ENCODE peak calls at places on chromosome 10, in ten cellular contexts. J, O, I, T, G, R, K, U, P and H are unnamed samples.

GRCh38 chr10:24912214-24912613 is 40.2 kb downstream of the PRTFDC1 start:
- DNase-seq in J (no peak), O (peak), I (no peak), T (no peak), G (no peak), R (no peak), K (no peak), U (no peak), P (no peak), H (peak)

GRCh38 chr10:128097783-128098182 is 28.4 kb downstream of the MKI67 start:
- DNase-seq in J (no peak), O (no peak), I (no peak), T (no peak), G (no peak), R (no peak), K (no peak), U (no peak), P (no peak), H (no peak)

GRCh38 chr10:131689016-131689415 is 211.8 kb upstream of the PPP2R2D start:
- DNase-seq in J (no peak), O (no peak), I (no peak), T (peak), G (no peak), R (no peak), K (peak), U (no peak), P (no peak), H (no peak)

GRCh38 chr10:70500812-70501301 is 22.3 kb downstream of the PALD1 start:
- DNase-seq in J (no peak), O (no peak), I (no peak), T (peak), G (no peak), R (peak), K (no peak), U (no peak), P (no peak), H (no peak)

GRCh38 chr10:61452229-61452651 is 941 bp downstream of the TMEM26 start:
- DNase-seq in J (no peak), O (peak), I (no peak), T (peak), G (no peak), R (no peak), K (peak), U (no peak), P (no peak), H (no peak)

GRCh38 chr10:80443531-80443974 is 10.6 kb upstream of the TSPAN14 start:
- DNase-seq in J (no peak), O (peak), I (no peak), T (peak), G (peak), R (no peak), K (peak), U (peak), P (peak), H (no peak)

GRCh38 chr10:17643339-17643754 is 604 bp upstream of the STAM start:
- DNase-seq in J (peak), O (peak), I (peak), T (peak), G (peak), R (peak), K (peak), U (no peak), P (peak), H (peak)

GRCh38 chr10:12179616-12180015 is 16.1 kb downstream of the NUDT5 start:
- DNase-seq in J (no peak), O (no peak), I (no peak), T (no peak), G (no peak), R (no peak), K (no peak), U (no peak), P (no peak), H (no peak)

GRCh38 chr10:133347636-133348517 is 704 bp downstream of the PRAP1 start:
- DNase-seq in J (peak), O (no peak), I (no peak), T (no peak), G (peak), R (no peak), K (no peak), U (no peak), P (no peak), H (no peak)

GRCh38 chr10:100330128-100330527 is at the start of gene PKD2L1:
- DNase-seq in J (no peak), O (no peak), I (no peak), T (no peak), G (no peak), R (no peak), K (no peak), U (no peak), P (no peak), H (no peak)

GRCh38 chr10:79562135-79562756 is 2.0 kb upstream of the SFTPA2 start:
- DNase-seq in J (peak), O (peak), I (no peak), T (peak), G (peak), R (peak), K (peak), U (peak), P (peak), H (no peak)

GRCh38 chr10:89064764-89065163 is 74.2 kb downstream of the FAS start:
- DNase-seq in J (no peak), O (peak), I (no peak), T (no peak), G (no peak), R (no peak), K (no peak), U (no peak), P (no peak), H (no peak)

GRCh38 chr10:68666280-68666760 is 54.7 kb upstream of the CCAR1 start:
- DNase-seq in J (no peak), O (peak), I (no peak), T (no peak), G (no peak), R (no peak), K (no peak), U (no peak), P (no peak), H (peak)

GRCh38 chr10:16646474-16647059 is 124.9 kb upstream of the C1QL3 start:
- DNase-seq in J (no peak), O (no peak), I (no peak), T (no peak), G (no peak), R (no peak), K (no peak), U (no peak), P (no peak), H (peak)

GRCh38 chr10:124999433-125000365 is 57.8 kb downstream of the ZRANB1 start:
- DNase-seq in J (peak), O (no peak), I (peak), T (no peak), G (no peak), R (peak), K (no peak), U (no peak), P (no peak), H (no peak)

GRCh38 chr10:31158000-31158658 is 126.5 kb upstream of the ZNF438 start:
- DNase-seq in J (no peak), O (no peak), I (no peak), T (no peak), G (no peak), R (no peak), K (no peak), U (no peak), P (no peak), H (no peak)

GRCh38 chr10:31154996-31155395 is 123.3 kb upstream of the ZNF438 start:
- DNase-seq in J (no peak), O (no peak), I (no peak), T (no peak), G (no peak), R (no peak), K (no peak), U (no peak), P (no peak), H (no peak)

GRCh38 chr10:31152421-31153133 is 120.9 kb upstream of the ZNF438 start:
- DNase-seq in J (no peak), O (no peak), I (no peak), T (peak), G (no peak), R (peak), K (no peak), U (no peak), P (no peak), H (no peak)

GRCh38 chr10:31153692-31154091 is 122.0 kb upstream of the ZNF438 start:
- DNase-seq in J (no peak), O (no peak), I (no peak), T (no peak), G (no peak), R (no peak), K (no peak), U (no peak), P (no peak), H (no peak)

DNA sequence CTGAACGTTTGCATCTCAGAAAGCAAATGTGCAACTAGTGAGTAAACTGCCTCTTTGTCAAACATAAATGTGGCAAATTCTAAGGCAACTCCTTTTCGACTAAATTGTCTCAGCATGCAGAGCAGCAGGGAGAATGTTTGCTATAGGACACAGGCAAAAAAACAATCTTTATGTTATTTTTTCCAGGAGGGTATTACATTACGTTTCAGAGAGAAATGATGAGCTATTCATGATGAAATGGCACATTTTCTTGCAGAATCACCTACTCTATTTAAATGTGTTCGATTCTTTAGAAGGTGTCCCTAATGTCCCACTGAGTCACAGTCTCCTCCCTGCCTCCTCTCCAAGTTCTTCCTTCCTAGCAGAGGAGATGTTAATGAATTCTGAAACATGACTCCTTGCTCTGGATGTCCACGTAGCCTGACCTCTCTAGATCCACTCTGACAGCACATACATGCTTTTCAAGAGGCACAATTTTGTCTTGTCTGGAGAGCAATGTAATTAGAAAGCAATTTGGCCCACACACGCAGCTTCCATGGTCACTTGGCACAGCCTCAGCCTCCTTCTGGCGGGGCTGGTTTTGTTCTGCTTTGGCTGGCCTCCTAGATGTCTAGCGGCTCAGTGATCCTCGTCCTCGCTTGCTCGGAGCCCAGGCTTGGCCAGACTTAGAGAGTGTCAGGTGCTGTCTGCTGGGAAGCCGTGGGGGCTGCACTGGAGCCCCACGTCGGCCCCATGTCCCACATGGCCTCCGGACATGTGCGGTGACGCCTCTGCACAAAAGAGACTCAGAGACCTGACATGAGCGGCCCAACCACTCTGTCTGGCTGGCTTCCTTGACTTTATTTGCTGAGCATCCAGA is 125.7 kb upstream of the ZNF438 start:
- DNase-seq in J (no peak), O (no peak), I (no peak), T (no peak), G (no peak), R (peak), K (no peak), U (no peak), P (no peak), H (no peak)
- H3K27ac ChIP-seq in J (peak), O (no peak), I (no peak), T (no peak), G (no peak), R (peak), K (no peak), U (no peak), P (peak), H (peak)

DNA sequence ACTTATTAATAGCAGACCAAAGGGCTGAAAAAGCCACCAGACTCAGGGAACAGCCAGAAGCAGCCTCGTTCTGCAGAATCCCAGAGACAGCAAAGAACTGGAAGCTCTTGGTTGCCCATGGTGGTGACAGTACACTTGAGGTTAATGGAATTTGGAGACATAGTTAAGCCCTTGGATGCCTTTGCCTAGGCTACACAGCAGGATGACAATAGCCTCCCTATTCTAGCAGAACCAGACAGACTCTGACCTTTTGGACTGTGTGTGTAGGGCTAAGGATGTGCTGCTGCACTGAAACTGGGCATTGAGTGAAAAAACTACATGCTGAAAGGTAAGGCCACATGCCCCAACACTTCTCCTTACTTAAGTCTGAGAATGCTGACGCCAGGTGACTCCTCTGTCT is 22.7 kb downstream of the OTUD1 start:
- DNase-seq in J (no peak), O (no peak), I (no peak), T (peak), G (peak), R (no peak), K (no peak), U (no peak), P (no peak), H (no peak)
- H3K27ac ChIP-seq in J (no peak), O (no peak), I (no peak), T (no peak), G (no peak), R (peak), K (no peak), U (no peak), P (no peak), H (no peak)

GRCh38 chr10:126528320-126528835 is 140.1 kb upstream of the ADAM12 start:
- DNase-seq in J (no peak), O (no peak), I (no peak), T (no peak), G (no peak), R (no peak), K (no peak), U (no peak), P (no peak), H (no peak)
- H3K27ac ChIP-seq in J (no peak), O (no peak), I (no peak), T (no peak), G (no peak), R (no peak), K (no peak), U (no peak), P (no peak), H (no peak)

GRCh38 chr10:109411897-109412296 is 511.4 kb downstream of the XPNPEP1 start:
- DNase-seq in J (no peak), O (peak), I (no peak), T (no peak), G (peak), R (no peak), K (no peak), U (no peak), P (peak), H (no peak)
- H3K27ac ChIP-seq in J (no peak), O (no peak), I (no peak), T (no peak), G (no peak), R (no peak), K (no peak), U (no peak), P (no peak), H (no peak)

DNA sequence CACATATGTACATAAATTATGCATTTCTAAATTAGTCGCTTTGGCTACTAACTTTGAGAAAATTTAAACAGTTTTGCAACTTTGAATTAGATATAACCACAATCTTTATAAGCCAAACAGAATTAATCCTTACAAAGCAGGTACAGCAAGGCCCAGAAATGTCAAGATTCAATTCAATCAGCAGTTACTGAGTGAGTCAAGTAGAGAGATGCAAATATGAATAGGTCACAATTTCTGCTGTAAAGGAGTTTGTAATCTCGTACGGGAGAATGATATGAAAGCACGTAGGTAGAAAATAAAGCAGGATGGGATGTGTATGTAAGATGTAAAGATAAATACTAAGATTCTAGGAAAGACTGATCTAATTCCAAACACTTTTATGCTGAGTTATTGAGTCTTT is 162.4 kb downstream of the PIP4K2A start:
- DNase-seq in J (no peak), O (no peak), I (no peak), T (no peak), G (no peak), R (no peak), K (no peak), U (no peak), P (no peak), H (no peak)
- H3K27ac ChIP-seq in J (no peak), O (no peak), I (no peak), T (no peak), G (no peak), R (no peak), K (no peak), U (no peak), P (no peak), H (no peak)